ENCODE peak calls at places on chromosomes 5 and 9, in eight cellular contexts. P is left ventricle myocardium inferior, C is right atrium auricular region, E is cardiac muscle cell, R is heart left ventricle, B is fibroblast of lung, V is lower lobe of right lung, J is psoas muscle. Y is an unnamed sample. For H3K4me1, the result is how much of the 10 kb centered on the place peaks cover.

GRCh38 chr9:136849960-136850865 is 1.0 kb downstream of the PHPT1 start:
- DNase-seq in P (no peak), C (no peak), E (no peak), R (peak), B (no peak), V (no peak), J (peak), Y (no peak)

GRCh38 chr5:9430306-9430705 is 115.6 kb downstream of the SEMA5A start:
- DNase-seq in P (no peak), C (no peak), E (no peak), R (no peak), B (no peak), V (no peak), J (no peak), Y (no peak)

GRCh38 chr9:134656334-134657034 is 14.9 kb downstream of the COL5A1 start:
- DNase-seq in P (peak), C (no peak), E (no peak), R (peak), B (no peak), V (no peak), J (peak), Y (peak)

GRCh38 chr9:84003246-84003645 is 22.6 kb downstream of the RMI1 start:
- DNase-seq in P (no peak), C (no peak), E (no peak), R (no peak), B (no peak), V (no peak), J (no peak), Y (no peak)

GRCh38 chr5:87137280-87137679 is 130.4 kb upstream of the RASA1 start:
- DNase-seq in P (peak), C (peak), E (no peak), R (no peak), B (no peak), V (no peak), J (peak), Y (no peak)

GRCh38 chr5:88686077-88686541 is 196.9 kb downstream of the MEF2C start:
- DNase-seq in P (no peak), C (no peak), E (no peak), R (no peak), B (peak), V (no peak), J (no peak), Y (no peak)

GRCh38 chr9:2181794-2182193 is 166.6 kb downstream of the SMARCA2 start:
- DNase-seq in P (no peak), C (no peak), E (peak), R (no peak), B (no peak), V (no peak), J (peak), Y (no peak)

GRCh38 chr5:2207416-2207950 is 324.8 kb upstream of the IRX4 start:
- DNase-seq in P (no peak), C (no peak), E (no peak), R (no peak), B (no peak), V (no peak), J (no peak), Y (no peak)

GRCh38 chr5:66742083-66742895 is 146.1 kb downstream of the MAST4 start:
- DNase-seq in P (peak), C (no peak), E (peak), R (peak), B (peak), V (peak), J (no peak), Y (no peak)

GRCh38 chr5:11182441-11183080 is 421.5 kb upstream of the DAP start:
- DNase-seq in P (no peak), C (no peak), E (peak), R (no peak), B (peak), V (no peak), J (no peak), Y (no peak)

GRCh38 chr5:172820046-172820767 is 13.8 kb upstream of the ERGIC1 start:
- DNase-seq in P (no peak), C (no peak), E (no peak), R (no peak), B (peak), V (no peak), J (no peak), Y (no peak)

DNA sequence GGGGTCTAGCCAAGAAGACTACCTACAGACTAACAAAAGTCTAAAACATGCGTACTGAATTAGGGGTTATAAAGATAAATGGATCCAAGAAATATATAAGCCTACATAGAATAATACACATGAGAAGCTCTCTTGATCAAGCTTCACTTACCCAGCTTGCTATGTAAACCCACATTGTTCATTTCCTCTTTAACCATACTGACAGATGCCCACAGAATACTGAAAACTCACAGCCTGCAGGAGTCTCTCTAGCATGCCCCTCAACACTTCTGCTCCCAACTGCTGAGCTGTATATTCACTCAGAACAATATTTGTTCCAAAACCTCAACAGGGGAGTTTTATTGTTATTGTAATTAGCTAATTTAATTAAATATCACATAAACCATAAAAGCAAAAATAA is 52.4 kb downstream of the RFX3 start:
- DNase-seq in P (no peak), C (no peak), E (no peak), R (no peak), B (no peak), V (no peak), J (no peak), Y (no peak)
- H3K4me1 ChIP-seq in P (under half), C (under half), E (under half), R (under half), B (under half), V (under half), J (under half), Y (under half)

DNA sequence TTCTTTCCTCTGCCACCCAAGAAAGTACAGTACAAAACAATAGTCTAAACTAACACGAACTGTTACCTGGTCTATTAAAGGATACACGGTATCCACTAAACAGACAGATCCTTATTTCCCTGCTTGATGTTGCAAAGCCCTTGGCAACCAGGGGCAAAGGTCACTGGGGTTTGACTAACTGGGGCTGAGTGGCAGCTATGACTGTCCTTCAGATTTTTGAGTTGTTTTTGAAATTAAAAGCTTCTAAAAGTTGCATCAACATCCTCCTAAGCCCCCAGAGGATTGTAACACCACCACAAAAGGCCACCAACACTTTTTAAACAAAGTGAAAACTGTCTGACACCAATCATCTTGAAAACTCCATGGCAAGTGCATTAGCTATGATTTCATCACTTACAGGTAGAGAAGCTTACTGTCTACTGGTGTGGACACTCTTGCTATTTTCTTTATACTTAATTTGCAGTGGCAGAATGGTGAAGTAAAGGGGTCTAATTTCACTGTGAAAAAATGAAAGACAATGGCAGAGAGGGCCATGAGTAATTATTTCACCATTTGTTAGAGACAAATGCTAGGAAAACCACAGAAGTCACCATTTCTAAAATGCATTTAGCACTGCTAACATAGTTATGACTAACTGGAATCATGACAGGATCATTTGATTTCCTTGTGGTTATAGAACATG is 292.4 kb downstream of the EFNA5 start:
- DNase-seq in P (no peak), C (no peak), E (no peak), R (no peak), B (peak), V (no peak), J (no peak), Y (no peak)
- H3K4me1 ChIP-seq in P (under half), C (under half), E (under half), R (under half), B (under half), V (under half), J (under half), Y (under half)

GRCh38 chr9:93130861-93131481 is 3.1 kb downstream of the NINJ1 start:
- DNase-seq in P (peak), C (no peak), E (no peak), R (peak), B (no peak), V (no peak), J (peak), Y (no peak)

GRCh38 chr9:93128011-93128714 is 5.9 kb downstream of the NINJ1 start:
- DNase-seq in P (no peak), C (no peak), E (no peak), R (peak), B (no peak), V (peak), J (no peak), Y (peak)

GRCh38 chr9:93129691-93130500 is 4.2 kb downstream of the NINJ1 start:
- DNase-seq in P (peak), C (no peak), E (no peak), R (peak), B (no peak), V (no peak), J (no peak), Y (no peak)

GRCh38 chr9:93128715-93129224 is 5.3 kb downstream of the NINJ1 start:
- DNase-seq in P (no peak), C (no peak), E (no peak), R (no peak), B (no peak), V (no peak), J (no peak), Y (no peak)

GRCh38 chr9:93129286-93129685 is 4.8 kb downstream of the NINJ1 start:
- DNase-seq in P (peak), C (no peak), E (no peak), R (peak), B (no peak), V (no peak), J (no peak), Y (no peak)
- H3K4me1 ChIP-seq in P (half or more), C (under half), E (under half), R (half or more), B (under half), V (half or more), J (half or more), Y (half or more)

DNA sequence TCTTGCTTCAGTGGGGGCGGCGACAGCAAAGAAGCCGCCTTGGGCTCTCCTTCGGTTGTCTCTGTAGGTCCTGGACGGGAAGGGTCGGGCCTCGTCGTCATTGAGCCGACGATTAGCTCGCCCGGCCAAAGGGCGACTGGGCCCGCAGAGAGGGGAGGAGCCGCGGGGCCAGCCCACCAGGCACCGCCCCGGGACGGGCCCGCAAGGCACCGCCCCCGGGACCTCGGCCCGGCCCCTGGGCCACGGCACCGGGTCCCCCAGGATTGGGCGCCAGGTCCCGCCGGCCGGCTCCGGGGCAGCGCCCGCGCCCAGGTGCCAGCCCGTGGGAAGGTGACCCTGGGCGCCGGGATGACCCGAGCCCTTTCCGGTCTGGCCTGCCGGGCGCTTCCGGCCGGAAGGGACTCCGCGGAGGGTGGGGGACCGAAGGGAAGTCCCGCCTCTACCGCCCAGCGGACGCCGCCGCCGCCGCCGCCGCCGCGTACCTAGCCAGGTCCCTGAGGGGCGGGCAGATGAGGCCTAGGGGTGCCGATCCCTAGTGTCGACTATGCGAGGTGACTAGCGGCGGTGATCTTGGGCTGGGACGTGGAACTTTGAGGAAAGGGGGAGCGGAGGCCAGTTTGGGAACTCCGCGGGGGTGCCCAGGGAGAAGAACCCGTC is at the start of the genes GBA2 and RGP1:
- DNase-seq in P (peak), C (peak), E (peak), R (peak), B (peak), V (peak), J (peak), Y (peak)
- H3K4me1 ChIP-seq in P (half or more), C (under half), E (under half), R (under half), B (under half), V (under half), J (under half), Y (under half)

DNA sequence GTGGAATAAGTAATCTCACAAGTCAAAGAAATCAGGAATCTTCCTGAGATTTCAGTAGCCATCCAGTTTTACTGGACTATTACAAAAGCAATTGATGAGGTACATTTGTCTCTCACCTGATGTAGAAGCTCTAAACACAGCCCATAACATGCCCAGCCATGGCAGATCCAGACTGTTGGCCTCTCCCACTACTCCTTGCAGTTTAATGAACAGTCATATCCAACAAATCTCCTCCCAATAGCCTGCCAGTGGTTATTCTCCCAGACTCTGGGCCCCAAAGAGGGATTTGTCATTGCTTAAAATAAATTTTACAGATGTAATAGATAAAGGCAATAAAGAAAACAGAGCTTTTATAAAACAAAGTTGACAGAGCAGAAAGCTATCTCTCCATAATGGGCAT is 80.8 kb downstream of the ZNF608 start:
- DNase-seq in P (no peak), C (no peak), E (no peak), R (no peak), B (no peak), V (no peak), J (no peak), Y (no peak)
- H3K4me1 ChIP-seq in P (half or more), C (under half), E (half or more), R (under half), B (under half), V (under half), J (under half), Y (half or more)

DNA sequence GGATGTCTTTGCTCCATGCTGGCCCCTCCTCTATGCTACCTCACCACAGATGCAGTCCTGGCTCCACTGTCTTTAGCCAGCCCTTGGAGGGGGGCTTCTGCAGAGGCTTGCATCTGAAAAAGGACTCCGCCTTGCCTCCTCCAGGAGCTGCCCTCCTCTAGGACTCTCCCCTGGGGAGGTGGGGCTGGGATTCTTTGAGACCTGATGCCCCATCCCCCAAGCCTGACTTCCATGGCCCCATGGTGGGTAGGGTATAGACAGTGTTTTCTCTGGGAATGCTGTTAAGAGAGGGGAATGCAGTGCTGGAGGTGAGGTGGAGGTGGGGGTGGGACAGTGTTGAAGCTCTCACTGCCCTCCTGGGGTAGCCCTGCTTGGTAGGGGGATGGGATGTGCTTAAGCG is 14.3 kb downstream of the JADE2 start:
- DNase-seq in P (no peak), C (no peak), E (no peak), R (peak), B (no peak), V (no peak), J (no peak), Y (no peak)
- H3K4me1 ChIP-seq in P (half or more), C (under half), E (under half), R (under half), B (under half), V (under half), J (under half), Y (under half)

GRCh38 chr5:147412561-147412960 is 97.3 kb downstream of the DPYSL3 start:
- DNase-seq in P (no peak), C (no peak), E (no peak), R (no peak), B (no peak), V (no peak), J (no peak), Y (no peak)
- H3K4me1 ChIP-seq in P (under half), C (under half), E (half or more), R (under half), B (under half), V (under half), J (under half), Y (under half)

DNA sequence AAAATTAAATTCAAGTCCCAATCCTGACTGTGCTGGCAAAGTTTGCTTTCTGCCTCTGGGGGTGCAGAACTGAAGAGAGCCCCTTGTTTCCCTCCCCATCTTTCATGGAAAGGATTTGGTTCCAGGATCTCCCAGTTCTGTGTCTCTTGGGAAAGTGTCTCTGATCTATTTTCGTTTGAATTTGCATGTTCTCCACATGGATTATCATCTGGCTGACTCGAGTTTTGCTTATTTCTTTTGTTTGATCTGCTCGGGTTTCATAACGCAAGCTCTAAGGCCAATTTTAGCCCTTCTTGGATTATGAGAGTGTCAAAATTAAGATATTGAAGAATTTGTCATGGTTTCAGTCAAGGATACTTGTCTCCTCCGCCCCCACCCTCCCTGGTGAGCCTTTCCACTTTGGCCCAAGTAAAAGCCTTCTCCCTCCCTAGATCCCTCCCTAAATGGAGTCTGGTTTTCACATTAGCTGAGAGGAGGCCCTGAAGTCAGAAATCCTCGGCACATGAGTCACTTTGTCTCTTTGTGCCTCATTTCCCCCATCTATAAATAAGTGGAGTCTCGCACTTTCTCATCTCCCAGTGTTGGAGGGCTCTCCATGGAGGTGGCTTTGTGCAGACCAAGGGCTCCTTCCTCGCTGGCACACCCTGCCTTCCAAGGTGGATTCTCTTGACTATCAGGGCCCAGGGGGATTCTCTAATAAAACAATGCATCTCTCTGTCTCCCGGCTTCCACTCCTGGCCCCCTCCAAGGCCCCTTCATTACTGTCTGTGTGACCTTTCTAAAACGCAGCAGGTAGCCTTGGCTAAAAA is 17.3 kb downstream of the ADRB2 start:
- DNase-seq in P (no peak), C (no peak), E (no peak), R (no peak), B (peak), V (no peak), J (no peak), Y (no peak)
- H3K4me1 ChIP-seq in P (half or more), C (under half), E (under half), R (under half), B (under half), V (under half), J (half or more), Y (under half)

Y was measured in upper lobe of right lung.